ENCODE peak calls at places on chromosomes 13 and 19, in nine cellular contexts. E, I, F, N, A, U, S, D and V are unnamed samples.
A peak's percentile ranks its signal among the peaks of the same experiment; 100 is the strongest.

GRCh38 chr13:35349673-35350278 is 126.7 kb downstream of the MAB21L1 start:
- DNase-seq in N (peak; percentile 18), S (no peak), A (peak; percentile 51), U (no peak), I (no peak), E (peak; percentile 19), F (no peak), D (no peak), V (no peak)

GRCh38 chr13:31424130-31424729 is 224.5 kb downstream of the B3GLCT start:
- DNase-seq in U (peak; percentile 88), A (peak; percentile 72), E (peak; percentile 66), S (peak; percentile 93), D (peak; percentile 68), N (peak; percentile 81), F (peak; percentile 85), I (peak; percentile 72), V (peak; percentile 51)

GRCh38 chr13:28716511-28716910 is 2.3 kb downstream of the SLC46A3 start:
- DNase-seq in A (peak; percentile 97), D (no peak), I (no peak), N (no peak), U (peak; percentile 93), F (no peak), S (no peak), E (peak; percentile 40), V (peak; percentile 40)

GRCh38 chr13:67776171-67776570 is 546.0 kb upstream of the PCDH9 start:
- DNase-seq in I (no peak), D (no peak), F (no peak), N (no peak), E (no peak), U (no peak), S (no peak), A (no peak), V (no peak)

GRCh38 chr13:110560606-110561334 is 752 bp downstream of the RAB20 start:
- DNase-seq in U (peak; percentile 45), S (no peak), A (peak; percentile 34), D (no peak), I (no peak), E (no peak), F (no peak), N (peak; percentile 69), V (no peak)

GRCh38 chr19:3279306-3279705 is 54.8 kb downstream of the CELF5 start:
- DNase-seq in U (no peak), E (no peak), I (no peak), N (no peak), S (no peak), D (no peak), F (no peak), A (no peak), V (no peak)

GRCh38 chr19:30172643-30173242 is 199.4 kb upstream of the ZNF536 start:
- DNase-seq in U (no peak), E (no peak), S (no peak), F (no peak), I (no peak), A (no peak), D (no peak), N (no peak), V (no peak)

GRCh38 chr19:42099336-42099925 is 23.5 kb downstream of the ZNF574 start:
- DNase-seq in I (no peak), A (no peak), E (no peak), F (no peak), U (no peak), S (no peak), N (no peak), D (no peak), V (no peak)

GRCh38 chr13:49597043-49597669 is 11.8 kb upstream of the RCBTB1 start:
- DNase-seq in F (no peak), A (no peak), N (no peak), U (no peak), E (no peak), D (no peak), S (no peak), I (no peak), V (no peak)

GRCh38 chr19:33291623-33292534 is 10.5 kb downstream of the CEBPA start:
- DNase-seq in D (no peak), S (no peak), N (no peak), F (peak; percentile 44), A (no peak), U (no peak), I (no peak), E (no peak), V (no peak)

GRCh38 chr13:93752506-93752905 is 525.9 kb downstream of the GPC6 start:
- DNase-seq in S (no peak), F (no peak), N (peak; percentile 67), I (no peak), A (no peak), U (no peak), E (no peak), D (no peak), V (no peak)

GRCh38 chr13:68745517-68745916 is 1362.1 kb upstream of the ATXN8OS start:
- DNase-seq in D (no peak), E (no peak), U (no peak), A (no peak), N (no peak), F (no peak), S (no peak), I (no peak), V (no peak)

GRCh38 chr13:98500963-98501421 is 75.9 kb downstream of the STK24 start:
- DNase-seq in F (no peak), N (no peak), S (no peak), E (no peak), I (no peak), A (no peak), U (no peak), D (peak; percentile 16), V (no peak)

GRCh38 chr19:5424192-5424973 is 30.8 kb upstream of the ZNRF4 start:
- DNase-seq in A (no peak), I (no peak), F (no peak), D (no peak), U (no peak), S (no peak), N (no peak), E (no peak), V (no peak)

GRCh38 chr19:10816691-10817090 is 19.3 kb downstream of the TMED1 start:
- DNase-seq in N (no peak), S (no peak), I (no peak), U (no peak), A (no peak), E (no peak), F (no peak), D (no peak), V (no peak)
- H3K4me3 ChIP-seq in N (no peak overlapping the region), S (no peak overlapping the region), I (no peak overlapping the region), U (peak overlapping the region; percentile 57), A (no peak overlapping the region), E (peak overlapping the region; percentile 77), F (peak overlapping the region; percentile 53), D (no peak overlapping the region), V (peak overlapping the region; percentile 91)

DNA sequence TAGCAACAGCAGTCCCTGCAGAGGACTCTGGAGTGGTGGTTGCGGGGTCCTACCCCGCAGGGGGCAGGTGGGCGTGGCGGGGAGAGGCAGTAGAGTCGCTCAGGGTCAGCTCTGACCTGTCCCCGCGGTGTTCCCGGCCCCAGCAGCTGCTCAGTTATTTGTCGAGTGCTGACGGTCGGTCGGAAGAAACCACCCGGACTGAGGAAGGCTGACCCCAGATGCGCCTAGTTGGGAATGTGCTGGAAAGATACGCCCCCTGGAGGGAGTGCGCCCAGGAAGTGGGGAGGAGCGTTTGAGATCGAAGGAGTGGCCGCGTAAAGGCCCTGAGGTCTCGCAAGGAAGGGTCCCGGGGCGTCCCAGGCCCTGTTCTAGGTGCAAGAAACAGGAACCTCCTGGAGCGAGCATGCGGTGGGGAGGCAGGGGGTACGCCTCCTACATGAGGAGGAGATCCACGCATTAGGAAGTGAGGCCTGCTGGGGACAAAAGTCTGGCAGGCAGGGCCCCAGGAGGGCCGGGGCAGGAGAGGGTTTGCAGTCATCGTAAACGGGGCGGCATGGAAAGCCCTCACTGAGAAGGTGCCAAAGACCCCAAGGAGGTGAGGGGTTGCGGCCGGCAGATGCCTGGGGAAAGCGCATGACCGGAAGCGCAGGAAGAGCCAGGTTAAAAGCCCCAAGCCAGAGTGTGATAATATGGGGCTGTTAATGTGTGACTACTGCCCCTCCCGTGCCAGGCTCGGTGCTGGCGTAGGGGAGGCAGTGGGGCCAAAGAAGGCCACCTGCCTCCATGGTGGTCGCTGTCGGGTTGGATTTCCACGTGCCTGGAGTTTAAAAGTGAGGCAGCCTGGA is 9.1 kb downstream of the CCDC8 start:
- DNase-seq in U (no peak), S (no peak), A (no peak), N (peak; percentile 76), E (peak; percentile 56), I (no peak), F (peak; percentile 66), D (no peak), V (no peak)
- TF ChIP-seq CTCF in U (no peak), S (no peak), A (peak; percentile 6), N (peak; percentile 56), E (peak; percentile 43), I (no peak), F (peak; percentile 8), D (peak; percentile 25), V (peak; percentile 14)

DNA sequence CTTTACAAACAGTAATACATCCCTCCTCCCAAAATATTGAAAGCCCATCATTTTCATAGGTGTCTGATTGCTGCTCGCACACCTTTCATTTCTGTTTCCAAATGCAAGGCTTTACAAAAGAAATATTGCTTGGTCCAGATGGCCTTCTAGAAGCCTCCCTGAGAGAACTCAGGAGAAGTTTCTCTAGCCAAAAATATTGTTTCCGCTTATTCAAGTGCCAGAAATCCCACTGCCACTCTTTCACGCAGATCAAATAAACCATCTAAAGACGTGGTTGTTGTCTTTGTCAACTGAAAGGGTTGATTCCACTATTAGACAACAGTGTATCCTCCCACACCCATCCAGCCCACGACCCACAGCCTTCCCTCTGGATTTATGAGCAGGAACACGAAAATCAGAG is 96.2 kb downstream of the ZIC5 start:
- DNase-seq in A (no peak), U (no peak), S (no peak), E (no peak), I (no peak), D (no peak), F (no peak), N (no peak), V (no peak)
- H3K4me3 ChIP-seq in A (no peak overlapping the region), U (no peak overlapping the region), S (no peak overlapping the region), E (no peak overlapping the region), I (no peak overlapping the region), D (no peak overlapping the region), F (no peak overlapping the region), N (no peak overlapping the region), V (no peak overlapping the region)

GRCh38 chr19:7368456-7368855 is 19.7 kb downstream of the ARHGEF18 start:
- DNase-seq in S (no peak), A (no peak), E (no peak), D (no peak), I (no peak), F (peak; percentile 7), U (no peak), N (no peak), V (no peak)
- TF ChIP-seq CTCF in S (no peak), A (no peak), E (no peak), D (no peak), I (no peak), F (no peak), U (no peak), N (no peak), V (no peak)

DNA sequence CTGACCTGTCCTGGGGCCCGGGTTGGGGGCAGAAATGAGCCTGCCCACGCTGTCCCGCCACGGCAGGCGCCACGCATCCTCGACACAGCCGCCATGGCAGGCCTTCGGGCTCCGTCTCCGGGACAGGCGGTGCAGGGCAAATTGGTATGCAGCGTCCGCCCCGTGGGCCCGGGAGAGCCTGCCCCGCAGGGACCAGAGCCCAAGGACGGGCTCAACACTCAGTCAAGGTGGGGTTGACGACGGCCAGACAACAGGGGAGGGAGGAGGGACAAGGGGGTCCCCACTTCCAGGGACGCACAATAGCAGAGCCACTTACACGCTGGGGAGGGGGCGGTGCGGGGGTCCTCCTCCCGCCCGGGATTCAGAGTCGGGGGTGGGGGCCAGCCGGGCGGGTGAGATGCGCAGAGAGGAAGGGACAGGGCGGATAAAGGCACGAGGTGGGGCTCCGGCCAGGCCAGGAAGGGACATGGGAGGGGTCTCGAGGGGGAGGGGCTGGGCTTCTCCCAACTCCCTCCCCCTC is 1.2 kb downstream of the CTXN1 start:
- DNase-seq in A (no peak), N (no peak), E (no peak), F (peak; percentile 57), S (no peak), U (no peak), D (no peak), I (no peak), V (no peak)
- H3K4me3 ChIP-seq in A (no peak overlapping the region), N (peak overlapping the region; percentile 63), E (peak overlapping the region; percentile 42), F (peak overlapping the region; percentile 55), S (no peak overlapping the region), U (no peak overlapping the region), D (peak overlapping the region; percentile 65), I (peak overlapping the region; percentile 65), V (no peak overlapping the region)